ENCODE peak calls at places on chromosomes 6 and 20, in four cellular contexts. X, F, T and N are unnamed samples.

GRCh38 chr6:169960891-169961611 is 209.6 kb downstream of the ERMARD start:
- DNase-seq in X (no peak), F (no peak), T (peak; percentile 8), N (no peak)

GRCh38 chr6:78832091-78832808 is 35.1 kb upstream of the IRAK1BP1 start:
- DNase-seq in X (no peak), F (no peak), T (no peak), N (no peak)

GRCh38 chr6:11208267-11208666 is 24.2 kb downstream of the NEDD9 start:
- DNase-seq in X (no peak), F (no peak), T (no peak), N (no peak)

GRCh38 chr20:11796041-11796440 is 121.7 kb upstream of the BTBD3 start:
- DNase-seq in X (no peak), F (no peak), T (no peak), N (no peak)

GRCh38 chr6:121896771-121897170 is 461.3 kb downstream of the GJA1 start:
- DNase-seq in X (peak; percentile 80), F (no peak), T (no peak), N (peak; percentile 44)

GRCh38 chr20:57399587-57400261 is 8.5 kb downstream of the RBM38 start:
- DNase-seq in X (no peak), F (no peak), T (no peak), N (no peak)

GRCh38 chr6:6332873-6333272 is 12.4 kb upstream of the F13A1 start:
- DNase-seq in X (no peak), F (no peak), T (no peak), N (no peak)

GRCh38 chr20:63219866-63220521 is 4.1 kb upstream of the YTHDF1 start:
- DNase-seq in X (no peak), F (no peak), T (no peak), N (no peak)

GRCh38 chr20:1524004-1524403 is 32.8 kb upstream of the SIRPB2 start:
- DNase-seq in X (no peak), F (no peak), T (no peak), N (no peak)

GRCh38 chr20:49281059-49281912 is 3.4 kb upstream of the ZNFX1 start:
- DNase-seq in X (peak; percentile 55), F (no peak), T (no peak), N (peak; percentile 90)

GRCh38 chr20:46154796-46155195 is 36.7 kb downstream of the CD40 start:
- DNase-seq in X (no peak), F (no peak), T (no peak), N (no peak)

GRCh38 chr6:124310139-124310538 is 506.5 kb downstream of the NKAIN2 start:
- DNase-seq in X (no peak), F (no peak), T (no peak), N (no peak)

GRCh38 chr6:130206474-130206873 is 16.3 kb downstream of the SAMD3 start:
- DNase-seq in X (no peak), F (no peak), T (no peak), N (no peak)

GRCh38 chr20:63224272-63225081 is 8.5 kb upstream of the YTHDF1 start:
- DNase-seq in X (peak; percentile 36), F (peak; percentile 35), T (no peak), N (peak; percentile 80)

GRCh38 chr6:10395171-10395945 is 19.5 kb downstream of the TFAP2A start:
- DNase-seq in X (peak; percentile 29), F (no peak), T (no peak), N (peak; percentile 38)

GRCh38 chr6:109783245-109783990 is 92.3 kb downstream of the FIG4 start:
- DNase-seq in X (no peak), F (peak; percentile 51), T (no peak), N (peak; percentile 13)

GRCh38 chr6:103872683-103873082 is 987.0 kb downstream of the HACE1 start:
- DNase-seq in X (no peak), F (no peak), T (no peak), N (no peak)

GRCh38 chr6:151018035-151018434 is 152.5 kb downstream of the MTHFD1L start:
- DNase-seq in X (no peak), F (no peak), T (no peak), N (no peak)

GRCh38 chr6:100665041-100665380 is 200.3 kb upstream of the SIM1 start:
- DNase-seq in X (no peak), F (no peak), T (no peak), N (no peak)

GRCh38 chr6:7262037-7262461 is 51.0 kb downstream of the SSR1 start:
- DNase-seq in X (no peak), F (no peak), T (no peak), N (no peak)

GRCh38 chr6:31004285-31004684 is 6.0 kb upstream of the MUC22 start:
- DNase-seq in X (peak; percentile 90), F (no peak), T (no peak), N (no peak)

GRCh38 chr6:113969888-113970807 is 800 bp downstream of the HDAC2 start:
- DNase-seq in X (peak; percentile 46), F (peak; percentile 64), T (peak; percentile 15), N (peak; percentile 54)

GRCh38 chr6:36595168-36595818 is 1.1 kb downstream of the SRSF3 start:
- DNase-seq in X (peak; percentile 52), F (peak; percentile 53), T (peak; percentile 42), N (peak; percentile 68)

GRCh38 chr20:18287546-18287914 is 797 bp upstream of the ZNF133 start:
- DNase-seq in X (no peak), F (no peak), T (no peak), N (no peak)

GRCh38 chr20:18288748-18289705 is 700 bp downstream of the ZNF133 start:
- DNase-seq in X (no peak), F (no peak), T (no peak), N (peak; percentile 28)

GRCh38 chr20:18284805-18285533 is 3.4 kb upstream of the ZNF133 start:
- DNase-seq in X (no peak), F (peak; percentile 14), T (no peak), N (no peak)

DNA sequence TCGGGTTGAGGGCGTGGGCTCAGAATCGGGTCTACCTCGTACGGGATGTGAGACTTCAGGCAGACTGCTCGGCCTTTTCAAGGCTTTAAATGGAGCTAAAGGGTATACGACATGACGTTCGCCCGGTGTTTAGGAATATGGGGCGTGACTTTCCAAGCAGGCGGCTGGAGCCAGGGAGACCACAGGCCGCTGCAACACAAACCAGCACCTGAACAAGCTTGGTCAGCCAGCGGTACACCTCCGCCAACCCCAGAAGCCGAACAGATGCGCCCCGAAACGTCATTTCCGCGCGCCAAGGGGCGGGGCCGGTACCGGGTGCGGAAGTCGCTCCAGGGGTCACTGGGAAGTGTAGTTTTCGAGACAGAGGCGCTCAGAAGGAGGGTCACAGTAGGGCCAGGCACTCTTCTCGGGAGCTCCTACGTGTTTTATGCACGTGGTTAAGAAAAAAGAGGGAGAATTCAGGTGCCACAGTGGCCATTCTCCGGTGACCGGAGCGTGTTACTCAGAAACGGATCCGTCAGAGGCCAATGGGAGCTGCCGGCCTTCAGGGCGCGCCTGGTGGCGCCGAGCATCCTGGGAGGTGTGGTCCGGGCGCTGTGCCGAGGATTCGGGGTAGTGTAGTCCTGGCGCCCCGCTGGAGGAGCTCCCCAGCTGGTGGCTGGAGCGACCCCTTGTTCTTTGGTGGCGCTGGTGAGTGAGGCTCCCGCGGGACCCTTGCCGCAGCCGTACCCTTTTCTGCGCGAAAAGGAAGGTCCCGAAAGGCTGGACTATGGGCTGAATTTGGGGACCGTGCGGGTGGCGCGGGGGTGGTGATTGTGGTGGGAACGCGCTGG is at the start of gene ZNF133:
- DNase-seq in X (peak; percentile 87), F (peak; percentile 94), T (peak; percentile 96), N (peak; percentile 94)
- TF ChIP-seq CTCF in X (no peak), F (no peak), T (peak; percentile 35), N (no peak)

DNA sequence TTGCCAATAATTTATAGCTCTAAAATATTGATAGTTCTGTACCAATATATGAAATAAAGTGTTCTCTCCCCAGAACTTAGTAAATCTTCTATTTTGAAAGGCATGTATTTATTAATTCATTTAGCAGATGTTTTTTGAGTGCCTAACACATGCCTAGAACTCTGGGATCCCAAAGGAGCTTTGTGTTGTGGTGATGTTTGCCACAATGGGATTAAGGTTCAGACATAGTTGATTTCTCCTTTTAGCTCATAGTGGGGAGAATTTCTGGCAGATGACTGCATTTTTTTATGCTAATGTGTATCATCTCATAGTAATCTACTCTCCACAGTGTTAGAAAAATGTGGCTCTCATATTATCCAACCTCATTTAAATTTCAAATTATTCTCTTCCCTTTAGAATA is 21.7 kb downstream of the MYB start:
- DNase-seq in X (no peak), F (no peak), T (no peak), N (no peak)
- TF ChIP-seq CTCF in X (no peak), F (no peak), T (no peak), N (no peak)

DNA sequence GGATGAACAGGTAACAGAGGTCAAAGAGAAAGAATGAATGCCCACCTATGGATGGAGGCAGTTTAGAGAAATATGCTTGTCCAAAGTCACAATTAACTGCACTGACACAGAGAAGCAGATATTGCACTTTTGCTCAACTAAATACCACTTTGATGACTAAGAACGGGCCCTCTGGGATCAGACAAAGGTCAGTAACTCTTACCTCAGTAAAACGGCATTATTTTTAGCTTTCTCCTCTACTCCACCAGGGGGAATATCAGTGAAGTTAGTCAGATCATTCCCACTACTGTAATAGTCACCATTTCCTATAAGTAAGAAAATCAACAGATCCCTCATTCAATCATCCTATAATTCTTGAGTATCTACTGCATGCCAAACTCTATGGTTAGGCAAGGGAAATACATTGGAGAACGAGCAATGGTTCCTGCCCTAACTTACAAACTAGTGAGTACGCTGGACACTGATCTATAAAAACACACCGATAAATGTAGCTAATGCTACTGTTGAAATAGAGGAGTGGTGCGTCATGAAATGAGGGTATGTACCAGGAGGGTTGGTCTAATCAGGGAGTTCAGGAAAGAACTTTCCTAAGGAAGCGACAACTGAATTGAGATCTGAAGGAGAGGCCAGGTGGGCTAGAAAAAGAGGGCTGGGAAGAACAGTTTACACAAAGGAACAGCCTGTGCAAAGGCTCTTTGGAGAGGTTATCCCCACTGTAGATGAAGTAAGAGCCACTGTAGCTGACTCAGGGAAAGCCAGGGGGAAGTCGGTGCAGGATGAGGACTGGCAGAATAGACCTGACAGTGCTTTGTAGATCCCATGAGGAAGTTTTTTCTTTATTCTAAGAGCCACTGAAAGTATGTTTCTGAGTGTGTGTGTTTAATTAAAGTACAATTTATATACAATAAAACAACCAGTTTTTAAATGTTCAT is 9.2 kb downstream of the ECI2 start:
- DNase-seq in X (peak; percentile 90), F (no peak), T (no peak), N (peak; percentile 80)
- TF ChIP-seq CTCF in X (no peak), F (peak; percentile 58), T (no peak), N (peak; percentile 28)

GRCh38 chr6:111087106-111087835 is at the start of gene SLC16A10:
- DNase-seq in X (no peak), F (peak; percentile 91), T (peak; percentile 45), N (no peak)
- TF ChIP-seq CTCF in X (no peak), F (no peak), T (no peak), N (no peak)

DNA sequence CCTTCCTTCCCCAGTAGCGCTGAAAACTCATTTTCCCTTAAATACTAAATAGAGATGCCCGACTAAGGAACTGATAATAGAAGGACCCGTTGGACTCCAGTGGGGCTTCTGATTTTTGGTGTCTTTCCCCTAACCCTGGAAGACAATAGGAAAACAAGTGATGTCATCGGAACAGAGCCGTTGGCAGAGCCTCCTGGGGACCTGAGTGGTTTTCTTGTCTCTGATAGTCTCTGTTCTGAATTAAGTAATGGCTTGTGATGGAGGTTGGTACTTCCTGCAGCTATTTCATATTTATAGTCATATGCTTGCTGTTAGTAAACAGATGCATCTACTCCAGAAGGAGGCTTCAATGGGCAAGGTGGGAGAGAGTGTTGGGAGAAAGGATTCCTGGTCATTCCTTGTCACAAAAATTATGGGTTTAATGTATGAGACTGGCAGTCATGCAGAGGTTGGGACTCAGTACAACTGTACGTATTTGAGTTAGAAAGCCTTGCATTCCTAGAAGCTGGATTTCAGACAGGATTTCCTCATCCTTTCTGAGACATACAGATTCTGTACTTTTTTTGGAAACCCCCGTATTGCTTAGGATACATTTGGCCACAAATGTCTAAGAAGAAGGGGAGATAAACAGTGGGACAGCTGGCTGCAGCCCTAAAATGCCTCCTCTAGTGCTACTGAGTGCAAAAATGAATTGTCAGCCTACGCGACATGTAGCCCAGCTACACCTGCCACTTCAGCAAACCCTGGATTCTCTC is 38.0 kb downstream of the CDS2 start:
- DNase-seq in X (no peak), F (no peak), T (peak; percentile 39), N (no peak)
- TF ChIP-seq CTCF in X (no peak), F (no peak), T (no peak), N (no peak)